ENCODE peak calls at places on chromosomes 6 and 20, in nine cellular contexts. One of them, this sample, is unnamed.

GRCh38 chr6:11229267-11230043 is 3.0 kb downstream of the NEDD9 start:
- DNase-seq in hepatocyte: peak; percentile 50
- DNase-seq in GM23248: peak; percentile 31
- DNase-seq in HCT116: no peak
- DNase-seq in mesenchymal stem cell: no peak
- DNase-seq in K562: no peak
- DNase-seq in SK-N-SH: no peak
- DNase-seq in PC-9: peak; percentile 94
- DNase-seq in fibroblast of lung: peak; percentile 63
- DNase-seq in this sample: no peak

GRCh38 chr6:74075323-74075722 is 379.3 kb downstream of the CD109 start:
- DNase-seq in PC-9: no peak
- DNase-seq in GM23248: peak; percentile 86
- DNase-seq in K562: no peak
- DNase-seq in hepatocyte: no peak
- DNase-seq in fibroblast of lung: no peak
- DNase-seq in mesenchymal stem cell: peak; percentile 31
- DNase-seq in HCT116: no peak
- DNase-seq in SK-N-SH: no peak
- DNase-seq in this sample: no peak

GRCh38 chr6:130993292-130993765 is 69.7 kb downstream of the EPB41L2 start:
- DNase-seq in mesenchymal stem cell: no peak
- DNase-seq in HCT116: no peak
- DNase-seq in PC-9: no peak
- DNase-seq in GM23248: no peak
- DNase-seq in hepatocyte: no peak
- DNase-seq in fibroblast of lung: no peak
- DNase-seq in SK-N-SH: no peak
- DNase-seq in K562: peak; percentile 29
- DNase-seq in this sample: no peak

GRCh38 chr6:125393449-125393858 is 91.7 kb upstream of the HDDC2 start:
- DNase-seq in GM23248: no peak
- DNase-seq in fibroblast of lung: no peak
- DNase-seq in HCT116: no peak
- DNase-seq in K562: no peak
- DNase-seq in mesenchymal stem cell: peak; percentile 13
- DNase-seq in hepatocyte: no peak
- DNase-seq in PC-9: no peak
- DNase-seq in SK-N-SH: no peak
- DNase-seq in this sample: peak; percentile 86

GRCh38 chr20:36017034-36017951 is 48.9 kb downstream of the CNBD2 start:
- DNase-seq in GM23248: peak; percentile 73
- DNase-seq in HCT116: no peak
- DNase-seq in PC-9: peak; percentile 58
- DNase-seq in fibroblast of lung: peak; percentile 72
- DNase-seq in K562: no peak
- DNase-seq in SK-N-SH: no peak
- DNase-seq in hepatocyte: peak; percentile 28
- DNase-seq in mesenchymal stem cell: no peak
- DNase-seq in this sample: no peak

GRCh38 chr20:24684421-24684871 is 215.0 kb downstream of the SYNDIG1 start:
- DNase-seq in PC-9: no peak
- DNase-seq in hepatocyte: no peak
- DNase-seq in mesenchymal stem cell: no peak
- DNase-seq in K562: no peak
- DNase-seq in SK-N-SH: no peak
- DNase-seq in GM23248: no peak
- DNase-seq in HCT116: no peak
- DNase-seq in fibroblast of lung: no peak
- DNase-seq in this sample: no peak

GRCh38 chr20:10653593-10654288 is 20.1 kb downstream of the JAG1 start:
- DNase-seq in K562: no peak
- DNase-seq in mesenchymal stem cell: peak; percentile 94
- DNase-seq in hepatocyte: no peak
- DNase-seq in PC-9: no peak
- DNase-seq in GM23248: peak; percentile 72
- DNase-seq in fibroblast of lung: peak; percentile 97
- DNase-seq in HCT116: no peak
- DNase-seq in SK-N-SH: no peak
- DNase-seq in this sample: no peak

GRCh38 chr20:21096321-21097043 is 9.7 kb downstream of the LINC00237 start:
- DNase-seq in GM23248: peak; percentile 48
- DNase-seq in HCT116: peak; percentile 68
- DNase-seq in hepatocyte: no peak
- DNase-seq in PC-9: peak; percentile 55
- DNase-seq in mesenchymal stem cell: peak; percentile 52
- DNase-seq in SK-N-SH: peak; percentile 26
- DNase-seq in K562: peak; percentile 15
- DNase-seq in fibroblast of lung: no peak
- DNase-seq in this sample: no peak

GRCh38 chr6:159988983-159989454 is 20.1 kb downstream of the IGF2R start:
- DNase-seq in GM23248: peak; percentile 61
- DNase-seq in PC-9: no peak
- DNase-seq in K562: peak; percentile 76
- DNase-seq in fibroblast of lung: peak; percentile 73
- DNase-seq in HCT116: no peak
- DNase-seq in mesenchymal stem cell: no peak
- DNase-seq in hepatocyte: no peak
- DNase-seq in SK-N-SH: no peak
- DNase-seq in this sample: no peak

GRCh38 chr6:96939019-96939805 is 14.7 kb downstream of the KLHL32 start:
- DNase-seq in hepatocyte: no peak
- DNase-seq in SK-N-SH: peak; percentile 21
- DNase-seq in fibroblast of lung: peak; percentile 67
- DNase-seq in PC-9: peak; percentile 87
- DNase-seq in HCT116: peak; percentile 67
- DNase-seq in mesenchymal stem cell: peak; percentile 64
- DNase-seq in K562: no peak
- DNase-seq in GM23248: peak; percentile 54
- DNase-seq in this sample: no peak

GRCh38 chr6:149963212-149963461 is 606 bp upstream of the ULBP1 start:
- DNase-seq in K562: peak; percentile 66
- DNase-seq in hepatocyte: no peak
- DNase-seq in HCT116: peak; percentile 66
- DNase-seq in fibroblast of lung: peak; percentile 55
- DNase-seq in PC-9: peak; percentile 68
- DNase-seq in mesenchymal stem cell: peak; percentile 57
- DNase-seq in GM23248: peak; percentile 70
- DNase-seq in SK-N-SH: no peak
- DNase-seq in this sample: no peak

GRCh38 chr6:71224011-71224410 is 64.6 kb upstream of the OGFRL1 start:
- DNase-seq in GM23248: no peak
- DNase-seq in PC-9: no peak
- DNase-seq in K562: no peak
- DNase-seq in SK-N-SH: no peak
- DNase-seq in HCT116: no peak
- DNase-seq in fibroblast of lung: peak; percentile 9
- DNase-seq in mesenchymal stem cell: no peak
- DNase-seq in hepatocyte: no peak
- DNase-seq in this sample: no peak

GRCh38 chr6:69427882-69428281 is 368.9 kb downstream of the LMBRD1 start:
- DNase-seq in K562: no peak
- DNase-seq in HCT116: no peak
- DNase-seq in fibroblast of lung: no peak
- DNase-seq in mesenchymal stem cell: no peak
- DNase-seq in hepatocyte: no peak
- DNase-seq in PC-9: no peak
- DNase-seq in SK-N-SH: no peak
- DNase-seq in GM23248: no peak
- DNase-seq in this sample: no peak

GRCh38 chr6:69421986-69422385 is 374.8 kb downstream of the LMBRD1 start:
- DNase-seq in fibroblast of lung: no peak
- DNase-seq in hepatocyte: no peak
- DNase-seq in GM23248: no peak
- DNase-seq in PC-9: no peak
- DNase-seq in HCT116: no peak
- DNase-seq in mesenchymal stem cell: no peak
- DNase-seq in K562: no peak
- DNase-seq in SK-N-SH: no peak
- DNase-seq in this sample: no peak

GRCh38 chr6:69423785-69424184 is 373.0 kb downstream of the LMBRD1 start:
- DNase-seq in SK-N-SH: no peak
- DNase-seq in K562: no peak
- DNase-seq in fibroblast of lung: no peak
- DNase-seq in PC-9: no peak
- DNase-seq in GM23248: no peak
- DNase-seq in mesenchymal stem cell: no peak
- DNase-seq in HCT116: no peak
- DNase-seq in hepatocyte: no peak
- DNase-seq in this sample: peak; percentile 24

GRCh38 chr6:69422474-69422873 is 374.3 kb downstream of the LMBRD1 start:
- DNase-seq in mesenchymal stem cell: no peak
- DNase-seq in hepatocyte: no peak
- DNase-seq in K562: no peak
- DNase-seq in fibroblast of lung: no peak
- DNase-seq in SK-N-SH: peak; percentile 53
- DNase-seq in GM23248: no peak
- DNase-seq in PC-9: no peak
- DNase-seq in HCT116: no peak
- DNase-seq in this sample: no peak

GRCh38 chr6:69424581-69424980 is 372.2 kb downstream of the LMBRD1 start:
- DNase-seq in HCT116: no peak
- DNase-seq in mesenchymal stem cell: no peak
- DNase-seq in hepatocyte: no peak
- DNase-seq in fibroblast of lung: no peak
- DNase-seq in GM23248: no peak
- DNase-seq in K562: no peak
- DNase-seq in PC-9: no peak
- DNase-seq in SK-N-SH: no peak
- DNase-seq in this sample: no peak
- H2AFZ ChIP-seq in HCT116: no peak overlapping the region
- H2AFZ ChIP-seq in mesenchymal stem cell: no peak overlapping the region
- H2AFZ ChIP-seq in hepatocyte: no peak overlapping the region
- H2AFZ ChIP-seq in fibroblast of lung: no peak overlapping the region
- H2AFZ ChIP-seq in GM23248: no peak overlapping the region
- H2AFZ ChIP-seq in K562: no peak overlapping the region
- H2AFZ ChIP-seq in PC-9: no peak overlapping the region
- H2AFZ ChIP-seq in SK-N-SH: no peak overlapping the region
- H2AFZ ChIP-seq in this sample: no peak overlapping the region

GRCh38 chr6:33683051-33683571 is 28.4 kb downstream of the UQCC2 start:
- DNase-seq in mesenchymal stem cell: no peak
- DNase-seq in fibroblast of lung: peak; percentile 30
- DNase-seq in PC-9: no peak
- DNase-seq in GM23248: peak; percentile 23
- DNase-seq in K562: no peak
- DNase-seq in HCT116: no peak
- DNase-seq in hepatocyte: no peak
- DNase-seq in SK-N-SH: peak; percentile 61
- DNase-seq in this sample: no peak

GRCh38 chr6:33682341-33682740 is 29.2 kb downstream of the UQCC2 start:
- DNase-seq in fibroblast of lung: no peak
- DNase-seq in PC-9: no peak
- DNase-seq in HCT116: no peak
- DNase-seq in K562: no peak
- DNase-seq in mesenchymal stem cell: no peak
- DNase-seq in hepatocyte: no peak
- DNase-seq in SK-N-SH: no peak
- DNase-seq in GM23248: no peak
- DNase-seq in this sample: no peak

GRCh38 chr6:33684983-33685382 is 26.5 kb downstream of the UQCC2 start:
- DNase-seq in hepatocyte: no peak
- DNase-seq in mesenchymal stem cell: no peak
- DNase-seq in PC-9: no peak
- DNase-seq in HCT116: no peak
- DNase-seq in fibroblast of lung: no peak
- DNase-seq in K562: no peak
- DNase-seq in GM23248: no peak
- DNase-seq in SK-N-SH: peak; percentile 21
- DNase-seq in this sample: no peak

GRCh38 chr6:33684428-33684896 is 27.0 kb downstream of the UQCC2 start:
- DNase-seq in mesenchymal stem cell: no peak
- DNase-seq in fibroblast of lung: no peak
- DNase-seq in GM23248: no peak
- DNase-seq in hepatocyte: no peak
- DNase-seq in PC-9: no peak
- DNase-seq in SK-N-SH: peak; percentile 31
- DNase-seq in HCT116: no peak
- DNase-seq in K562: no peak
- DNase-seq in this sample: no peak

DNA sequence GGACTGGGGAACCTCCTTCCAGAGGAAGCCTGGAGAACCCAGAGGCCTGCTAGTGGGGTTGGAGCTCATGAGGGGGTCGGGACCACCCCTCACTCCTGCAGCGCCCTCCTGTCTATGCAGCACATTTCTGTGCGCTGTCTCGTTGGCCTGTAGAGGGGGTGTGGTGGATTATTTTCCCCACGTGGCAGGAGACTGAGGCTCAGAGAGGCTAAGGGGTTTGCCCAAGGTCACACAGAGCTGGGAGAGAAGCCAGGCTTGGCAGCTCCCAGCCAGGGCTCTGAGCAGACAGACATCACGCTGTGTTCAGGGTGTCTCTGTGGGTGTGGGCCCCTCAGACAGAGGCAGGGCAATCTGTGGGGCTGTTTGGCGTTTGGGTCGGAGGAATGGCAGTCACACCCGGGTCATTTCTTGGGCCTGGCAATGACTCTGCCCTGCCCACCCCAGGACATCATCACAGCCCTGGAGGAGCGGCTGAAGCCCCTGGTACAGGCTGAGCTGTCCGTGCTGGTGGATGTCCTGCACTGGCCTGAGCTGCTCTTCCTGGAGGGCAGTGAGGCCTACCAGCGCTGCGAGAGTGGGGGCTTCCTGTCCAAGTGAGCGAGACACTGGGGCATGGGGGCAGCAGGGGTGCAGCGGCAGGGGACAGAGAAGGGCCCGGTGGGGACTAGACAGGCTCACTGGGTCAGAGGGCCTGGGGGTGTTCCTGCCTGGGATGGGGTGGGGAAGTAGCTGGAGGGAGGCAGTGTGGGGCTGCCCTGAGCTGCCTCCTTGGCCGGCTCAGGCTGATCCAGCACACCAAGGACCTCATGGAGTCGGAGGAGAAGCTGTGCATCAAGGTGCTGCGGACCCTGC is 27.7 kb downstream of the UQCC2 start:
- DNase-seq in GM23248: no peak
- DNase-seq in hepatocyte: no peak
- DNase-seq in K562: no peak
- DNase-seq in HCT116: no peak
- DNase-seq in SK-N-SH: peak; percentile 33
- DNase-seq in fibroblast of lung: no peak
- DNase-seq in mesenchymal stem cell: no peak
- DNase-seq in PC-9: no peak
- DNase-seq in this sample: no peak
- H2AFZ ChIP-seq in GM23248: no peak overlapping the region
- H2AFZ ChIP-seq in hepatocyte: no peak overlapping the region
- H2AFZ ChIP-seq in K562: no peak overlapping the region
- H2AFZ ChIP-seq in HCT116: no peak overlapping the region
- H2AFZ ChIP-seq in SK-N-SH: no peak overlapping the region
- H2AFZ ChIP-seq in fibroblast of lung: no peak overlapping the region
- H2AFZ ChIP-seq in mesenchymal stem cell: no peak overlapping the region
- H2AFZ ChIP-seq in PC-9: no peak overlapping the region
- H2AFZ ChIP-seq in this sample: no peak overlapping the region

GRCh38 chr6:32224696-32225095 is 829 bp upstream of the NOTCH4 start:
- DNase-seq in HCT116: no peak
- DNase-seq in K562: no peak
- DNase-seq in hepatocyte: no peak
- DNase-seq in GM23248: no peak
- DNase-seq in fibroblast of lung: no peak
- DNase-seq in SK-N-SH: no peak
- DNase-seq in PC-9: no peak
- DNase-seq in mesenchymal stem cell: no peak
- DNase-seq in this sample: no peak
- H2AFZ ChIP-seq in HCT116: no peak overlapping the region
- H2AFZ ChIP-seq in K562: no peak overlapping the region
- H2AFZ ChIP-seq in hepatocyte: no peak overlapping the region
- H2AFZ ChIP-seq in GM23248: no peak overlapping the region
- H2AFZ ChIP-seq in fibroblast of lung: no peak overlapping the region
- H2AFZ ChIP-seq in SK-N-SH: no peak overlapping the region
- H2AFZ ChIP-seq in PC-9: no peak overlapping the region
- H2AFZ ChIP-seq in mesenchymal stem cell: no peak overlapping the region
- H2AFZ ChIP-seq in this sample: no peak overlapping the region

GRCh38 chr6:169235286-169235685 is 18.4 kb downstream of the THBS2 start:
- DNase-seq in HCT116: no peak
- DNase-seq in PC-9: no peak
- DNase-seq in GM23248: no peak
- DNase-seq in hepatocyte: no peak
- DNase-seq in SK-N-SH: no peak
- DNase-seq in fibroblast of lung: no peak
- DNase-seq in K562: no peak
- DNase-seq in mesenchymal stem cell: no peak
- DNase-seq in this sample: no peak
- H2AFZ ChIP-seq in HCT116: no peak overlapping the region
- H2AFZ ChIP-seq in PC-9: no peak overlapping the region
- H2AFZ ChIP-seq in GM23248: no peak overlapping the region
- H2AFZ ChIP-seq in hepatocyte: no peak overlapping the region
- H2AFZ ChIP-seq in SK-N-SH: no peak overlapping the region
- H2AFZ ChIP-seq in fibroblast of lung: no peak overlapping the region
- H2AFZ ChIP-seq in K562: no peak overlapping the region
- H2AFZ ChIP-seq in mesenchymal stem cell: no peak overlapping the region
- H2AFZ ChIP-seq in this sample: no peak overlapping the region

This sample was measured in MM.1S.